ENCODE peak calls at places on chromosomes 6 and 20, in four cellular contexts. One of them, this sample, is unnamed.

GRCh38 chr20:11895832-11896484 is 21.7 kb upstream of the BTBD3 start:
- DNase-seq in PC-9: no peak
- DNase-seq in endothelial cell of umbilical vein: no peak
- DNase-seq in hepatocyte: no peak
- DNase-seq in this sample: no peak

GRCh38 chr20:37411408-37412306 is 65.7 kb downstream of the SRC start:
- DNase-seq in PC-9: no peak
- DNase-seq in endothelial cell of umbilical vein: peak; percentile 43
- DNase-seq in hepatocyte: no peak
- DNase-seq in this sample: no peak

GRCh38 chr6:35728663-35729348 is 8.0 kb upstream of the ARMC12 start:
- DNase-seq in endothelial cell of umbilical vein: no peak
- DNase-seq in hepatocyte: no peak
- DNase-seq in PC-9: no peak
- DNase-seq in this sample: peak; percentile 71

GRCh38 chr20:46838002-46838401 is 56.6 kb upstream of the EYA2 start:
- DNase-seq in hepatocyte: peak; percentile 23
- DNase-seq in endothelial cell of umbilical vein: no peak
- DNase-seq in PC-9: no peak
- DNase-seq in this sample: no peak

GRCh38 chr6:158086706-158087518 is 81.2 kb downstream of the SERAC1 start:
- DNase-seq in PC-9: no peak
- DNase-seq in hepatocyte: no peak
- DNase-seq in endothelial cell of umbilical vein: no peak
- DNase-seq in this sample: no peak

GRCh38 chr6:170173416-170173990 is 117.4 kb downstream of the DLL1 start:
- DNase-seq in hepatocyte: no peak
- DNase-seq in endothelial cell of umbilical vein: no peak
- DNase-seq in PC-9: no peak
- DNase-seq in this sample: no peak

GRCh38 chr6:79628466-79629288 is 2.5 kb upstream of the SH3BGRL2 start:
- DNase-seq in hepatocyte: no peak
- DNase-seq in endothelial cell of umbilical vein: no peak
- DNase-seq in PC-9: no peak
- DNase-seq in this sample: no peak

GRCh38 chr6:73156793-73157767 is 68.2 kb downstream of the KHDC1L start:
- DNase-seq in PC-9: no peak
- DNase-seq in endothelial cell of umbilical vein: no peak
- DNase-seq in hepatocyte: no peak
- DNase-seq in this sample: no peak

GRCh38 chr6:110446405-110446804 is 30.0 kb downstream of the SLC22A16 start:
- DNase-seq in PC-9: no peak
- DNase-seq in endothelial cell of umbilical vein: no peak
- DNase-seq in hepatocyte: no peak
- DNase-seq in this sample: no peak

GRCh38 chr20:15711177-15711576 is 862.1 kb downstream of the KIF16B start:
- DNase-seq in PC-9: no peak
- DNase-seq in hepatocyte: no peak
- DNase-seq in endothelial cell of umbilical vein: no peak
- DNase-seq in this sample: no peak

GRCh38 chr6:36327226-36328009 is 9.3 kb downstream of the BNIP5 start:
- DNase-seq in PC-9: no peak
- DNase-seq in endothelial cell of umbilical vein: no peak
- DNase-seq in hepatocyte: no peak
- DNase-seq in this sample: no peak

GRCh38 chr20:31704225-31705119 is 18.2 kb downstream of the BCL2L1 start:
- DNase-seq in endothelial cell of umbilical vein: peak; percentile 54
- DNase-seq in hepatocyte: peak; percentile 92
- DNase-seq in PC-9: peak; percentile 92
- DNase-seq in this sample: peak; percentile 85

DNA sequence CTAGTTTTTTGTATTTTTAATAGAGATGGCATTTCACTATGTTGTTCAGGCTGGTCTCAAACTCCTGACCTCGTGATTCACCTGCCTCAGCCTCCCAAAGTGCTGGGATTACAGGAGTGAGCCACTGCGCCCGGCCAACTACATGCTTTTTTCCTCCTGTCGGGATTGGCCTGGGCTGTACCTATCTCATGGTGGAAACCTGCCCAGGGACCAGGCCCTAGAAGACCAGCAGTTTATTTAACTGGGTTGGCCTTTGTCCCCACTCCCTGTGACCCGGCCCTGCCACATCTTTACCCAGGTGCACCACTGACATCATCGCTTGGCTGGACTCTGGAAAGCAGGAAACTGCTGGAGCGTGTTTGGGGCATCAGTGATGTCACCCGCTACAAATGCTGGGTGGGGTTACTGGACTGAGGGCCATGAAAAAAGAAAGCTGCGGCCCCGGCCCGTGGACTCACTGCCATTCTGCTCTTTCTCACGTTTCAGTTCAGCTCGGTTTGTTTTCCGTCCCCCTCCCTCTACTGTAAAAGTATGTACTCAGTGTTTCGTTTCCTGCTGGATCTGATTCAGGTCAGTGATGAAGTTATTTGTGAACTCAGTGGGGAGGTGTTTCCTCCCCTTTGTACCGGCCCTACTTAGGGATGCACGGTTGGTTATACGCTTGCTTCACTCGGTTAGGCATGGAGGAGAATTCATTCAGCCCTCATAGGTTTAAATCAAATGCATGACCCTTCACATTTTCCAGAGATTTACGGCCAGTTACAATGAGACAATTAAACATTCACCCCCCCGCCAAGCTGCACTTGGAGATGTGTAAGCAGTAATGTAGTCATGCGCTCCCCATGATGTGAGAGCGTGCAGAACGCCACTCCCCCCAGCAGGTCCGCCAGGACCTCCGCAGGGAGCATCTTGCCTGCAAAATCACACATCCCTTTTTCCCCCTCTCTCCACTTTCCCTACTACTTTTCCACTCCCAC is 179.3 kb downstream of the MTHFD1L start:
- DNase-seq in endothelial cell of umbilical vein: peak; percentile 97
- DNase-seq in hepatocyte: peak; percentile 75
- DNase-seq in PC-9: peak; percentile 87
- DNase-seq in this sample: no peak
- H2AFZ ChIP-seq in endothelial cell of umbilical vein: no peak overlapping the region
- H2AFZ ChIP-seq in hepatocyte: no peak overlapping the region
- H2AFZ ChIP-seq in PC-9: no peak overlapping the region
- H2AFZ ChIP-seq in this sample: no peak overlapping the region

GRCh38 chr6:11779308-11780096 is 899 bp upstream of the ADTRP start:
- DNase-seq in endothelial cell of umbilical vein: no peak
- DNase-seq in PC-9: no peak
- DNase-seq in hepatocyte: peak; percentile 53
- DNase-seq in this sample: no peak
- H2AFZ ChIP-seq in endothelial cell of umbilical vein: no peak overlapping the region
- H2AFZ ChIP-seq in PC-9: no peak overlapping the region
- H2AFZ ChIP-seq in hepatocyte: no peak overlapping the region
- H2AFZ ChIP-seq in this sample: no peak overlapping the region

DNA sequence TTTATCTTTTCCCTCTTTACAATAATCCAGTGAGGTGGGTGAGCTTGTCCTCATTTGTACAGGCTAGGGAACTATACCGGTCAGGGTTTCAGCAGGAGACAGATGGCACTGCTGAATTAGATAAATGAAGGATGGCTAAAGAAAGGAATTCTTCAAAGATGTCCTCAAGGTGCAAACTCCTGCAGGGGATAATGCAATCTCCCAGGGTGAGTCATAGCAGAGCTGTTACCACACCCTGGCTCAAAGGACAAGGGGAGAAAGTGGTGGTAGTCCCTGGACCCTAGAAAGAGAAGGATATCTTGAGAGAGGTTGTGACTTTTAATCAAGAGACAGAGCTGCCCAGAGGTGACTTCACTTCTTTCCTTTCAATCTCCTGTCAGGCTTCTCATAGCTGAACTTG is 66.7 kb downstream of the RFPL4B start:
- DNase-seq in hepatocyte: peak; percentile 32
- DNase-seq in endothelial cell of umbilical vein: no peak
- DNase-seq in PC-9: peak; percentile 26
- DNase-seq in this sample: no peak
- H2AFZ ChIP-seq in hepatocyte: no peak overlapping the region
- H2AFZ ChIP-seq in endothelial cell of umbilical vein: no peak overlapping the region
- H2AFZ ChIP-seq in PC-9: no peak overlapping the region
- H2AFZ ChIP-seq in this sample: no peak overlapping the region

DNA sequence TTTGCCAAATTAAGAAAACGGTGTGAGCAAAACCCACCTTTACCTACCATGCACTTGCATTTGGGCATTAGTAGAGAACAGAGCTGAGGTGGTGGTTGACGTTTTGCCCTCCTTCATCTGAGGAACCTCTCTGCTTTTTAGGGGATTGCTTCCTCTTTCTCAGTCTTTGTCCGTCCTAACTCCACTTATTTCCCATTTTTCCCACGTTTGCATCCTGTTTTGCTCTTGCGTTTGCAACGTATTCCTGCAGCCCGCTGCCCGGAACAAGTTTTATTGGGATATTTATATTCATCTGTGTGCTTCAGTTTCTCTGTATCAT is 374 bp upstream of the SERINC1 start:
- DNase-seq in PC-9: no peak
- DNase-seq in endothelial cell of umbilical vein: no peak
- DNase-seq in hepatocyte: no peak
- DNase-seq in this sample: no peak
- H2AFZ ChIP-seq in PC-9: peak overlapping the region; percentile 97
- H2AFZ ChIP-seq in endothelial cell of umbilical vein: peak overlapping the region; percentile 83
- H2AFZ ChIP-seq in hepatocyte: peak overlapping the region; percentile 87
- H2AFZ ChIP-seq in this sample: peak overlapping the region; percentile 95

DNA sequence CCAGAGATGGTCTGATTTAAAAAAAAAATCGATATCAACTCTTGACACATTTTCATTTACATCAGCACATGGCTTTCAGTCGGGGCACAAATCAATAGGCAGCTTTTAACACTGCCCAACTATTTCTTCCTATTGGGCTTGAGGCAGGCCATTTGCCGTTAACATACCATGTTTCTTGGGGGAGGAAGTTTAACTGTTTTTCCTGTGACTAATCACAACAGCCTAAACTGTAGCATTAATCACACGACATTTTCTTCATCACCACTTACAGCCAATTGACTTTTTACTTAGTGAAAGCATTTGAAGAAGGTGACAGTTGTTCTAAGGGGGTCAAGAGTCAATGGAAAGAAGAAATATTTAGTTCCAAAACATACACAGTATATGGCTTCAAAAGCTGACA is 129.5 kb upstream of the HDAC2 start:
- DNase-seq in endothelial cell of umbilical vein: peak; percentile 3
- DNase-seq in hepatocyte: no peak
- DNase-seq in PC-9: no peak
- DNase-seq in this sample: no peak
- H2AFZ ChIP-seq in endothelial cell of umbilical vein: peak overlapping the region; percentile 35
- H2AFZ ChIP-seq in hepatocyte: no peak overlapping the region
- H2AFZ ChIP-seq in PC-9: peak overlapping the region; percentile 17
- H2AFZ ChIP-seq in this sample: no peak overlapping the region

GRCh38 chr6:87724994-87725811 is 23.2 kb upstream of the AKIRIN2 start:
- DNase-seq in PC-9: no peak
- DNase-seq in hepatocyte: no peak
- DNase-seq in endothelial cell of umbilical vein: no peak
- DNase-seq in this sample: no peak
- H2AFZ ChIP-seq in PC-9: no peak overlapping the region
- H2AFZ ChIP-seq in hepatocyte: no peak overlapping the region
- H2AFZ ChIP-seq in endothelial cell of umbilical vein: no peak overlapping the region
- H2AFZ ChIP-seq in this sample: no peak overlapping the region

GRCh38 chr20:17626217-17627007 is 55.6 kb downstream of the RRBP1 start:
- DNase-seq in endothelial cell of umbilical vein: no peak
- DNase-seq in PC-9: no peak
- DNase-seq in hepatocyte: peak; percentile 44
- DNase-seq in this sample: no peak

GRCh38 chr20:17629025-17629424 is 53.0 kb downstream of the RRBP1 start:
- DNase-seq in PC-9: no peak
- DNase-seq in endothelial cell of umbilical vein: no peak
- DNase-seq in hepatocyte: no peak
- DNase-seq in this sample: no peak

GRCh38 chr20:17629678-17630089 is 52.4 kb downstream of the RRBP1 start:
- DNase-seq in hepatocyte: no peak
- DNase-seq in PC-9: no peak
- DNase-seq in endothelial cell of umbilical vein: no peak
- DNase-seq in this sample: no peak

GRCh38 chr20:17627101-17627950 is 54.7 kb downstream of the RRBP1 start:
- DNase-seq in hepatocyte: no peak
- DNase-seq in endothelial cell of umbilical vein: no peak
- DNase-seq in PC-9: no peak
- DNase-seq in this sample: no peak

GRCh38 chr20:17628101-17628841 is 53.8 kb downstream of the RRBP1 start:
- DNase-seq in hepatocyte: no peak
- DNase-seq in endothelial cell of umbilical vein: no peak
- DNase-seq in PC-9: no peak
- DNase-seq in this sample: no peak
- H2AFZ ChIP-seq in hepatocyte: no peak overlapping the region
- H2AFZ ChIP-seq in endothelial cell of umbilical vein: no peak overlapping the region
- H2AFZ ChIP-seq in PC-9: no peak overlapping the region
- H2AFZ ChIP-seq in this sample: no peak overlapping the region

DNA sequence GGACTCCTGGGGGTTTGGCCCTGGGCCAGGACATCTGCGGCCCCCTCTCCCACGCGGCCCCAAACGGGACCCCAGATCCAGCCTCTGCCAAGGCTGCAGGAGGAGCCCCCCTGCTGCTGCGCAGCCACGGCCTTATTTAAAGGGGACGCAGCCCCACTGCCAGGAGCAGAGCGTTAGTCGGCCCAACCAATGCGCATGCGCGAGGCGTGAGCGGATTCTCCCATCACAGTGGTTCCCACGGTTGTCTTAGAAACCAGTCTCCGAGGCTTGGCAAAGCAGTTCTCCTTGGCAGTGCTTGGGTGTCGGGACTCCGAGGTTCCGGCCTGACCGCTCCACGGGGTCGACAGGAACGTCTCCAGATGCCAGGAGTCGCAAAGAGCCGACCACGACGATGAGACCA is 288.3 kb upstream of the ZNF337 start:
- DNase-seq in hepatocyte: no peak
- DNase-seq in PC-9: no peak
- DNase-seq in endothelial cell of umbilical vein: peak; percentile 37
- DNase-seq in this sample: no peak
- H2AFZ ChIP-seq in hepatocyte: no peak overlapping the region
- H2AFZ ChIP-seq in PC-9: no peak overlapping the region
- H2AFZ ChIP-seq in endothelial cell of umbilical vein: peak overlapping the region; percentile 51
- H2AFZ ChIP-seq in this sample: no peak overlapping the region

DNA sequence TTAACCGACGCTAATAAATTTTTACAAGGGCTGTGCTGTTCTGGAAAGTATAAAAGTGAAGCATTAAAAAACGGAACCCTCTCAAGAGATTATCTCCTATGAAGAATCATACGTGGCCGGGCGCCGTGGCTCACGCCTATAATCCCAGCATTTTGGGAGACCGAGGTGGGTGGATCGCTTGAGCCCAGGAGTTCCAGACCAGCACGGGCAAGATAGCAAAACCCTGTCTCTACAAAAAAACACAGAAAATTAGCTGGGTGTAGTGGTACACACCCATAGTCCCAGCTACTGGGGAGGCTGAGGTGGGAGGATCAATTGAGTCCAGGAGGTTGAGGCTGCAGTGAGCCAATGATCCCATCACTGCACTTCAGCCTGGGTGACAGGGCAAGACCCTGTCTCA is 83.4 kb downstream of the GMPR start:
- DNase-seq in PC-9: no peak
- DNase-seq in endothelial cell of umbilical vein: no peak
- DNase-seq in hepatocyte: no peak
- DNase-seq in this sample: no peak
- H2AFZ ChIP-seq in PC-9: no peak overlapping the region
- H2AFZ ChIP-seq in endothelial cell of umbilical vein: no peak overlapping the region
- H2AFZ ChIP-seq in hepatocyte: no peak overlapping the region
- H2AFZ ChIP-seq in this sample: no peak overlapping the region